ENCODE peak calls at places on chromosomes 4 and X, in nine cellular contexts. One of them, this sample, is unnamed.
A peak's percentile ranks its signal among the peaks of the same experiment; 100 is the strongest.

GRCh38 chr4:168485511-168485910 is 5.2 kb upstream of the DDX60L start:
- DNase-seq in pancreas: no peak
- DNase-seq in Peyer's patch: no peak
- DNase-seq in ovary: no peak
- DNase-seq in ascending aorta: no peak
- DNase-seq in cardiac muscle cell: no peak
- DNase-seq in hepatocyte: no peak
- DNase-seq in breast epithelium: no peak
- DNase-seq in suprapubic skin: no peak
- DNase-seq in this sample: no peak

GRCh38 chrX:106959897-106960296 is 39.7 kb downstream of the CLDN2 start:
- DNase-seq in pancreas: no peak
- DNase-seq in Peyer's patch: no peak
- DNase-seq in ovary: no peak
- DNase-seq in ascending aorta: no peak
- DNase-seq in cardiac muscle cell: peak; percentile 66
- DNase-seq in hepatocyte: peak; percentile 50
- DNase-seq in breast epithelium: no peak
- DNase-seq in suprapubic skin: no peak
- DNase-seq in this sample: peak; percentile 49

GRCh38 chr4:83751336-83751949 is 215.5 kb downstream of the GPAT3 start:
- DNase-seq in pancreas: no peak
- DNase-seq in Peyer's patch: no peak
- DNase-seq in ovary: no peak
- DNase-seq in ascending aorta: no peak
- DNase-seq in cardiac muscle cell: no peak
- DNase-seq in hepatocyte: peak; percentile 12
- DNase-seq in breast epithelium: no peak
- DNase-seq in suprapubic skin: no peak
- DNase-seq in this sample: no peak

GRCh38 chr4:76007089-76007559 is at the start of gene CXCL9:
- DNase-seq in pancreas: no peak
- DNase-seq in Peyer's patch: no peak
- DNase-seq in ovary: no peak
- DNase-seq in ascending aorta: no peak
- DNase-seq in cardiac muscle cell: no peak
- DNase-seq in hepatocyte: no peak
- DNase-seq in breast epithelium: no peak
- DNase-seq in suprapubic skin: no peak
- DNase-seq in this sample: no peak

GRCh38 chr4:76779740-76780459 is 118.0 kb downstream of the SOWAHB start:
- DNase-seq in pancreas: no peak
- DNase-seq in Peyer's patch: no peak
- DNase-seq in ovary: no peak
- DNase-seq in ascending aorta: no peak
- DNase-seq in cardiac muscle cell: no peak
- DNase-seq in hepatocyte: no peak
- DNase-seq in breast epithelium: no peak
- DNase-seq in suprapubic skin: no peak
- DNase-seq in this sample: no peak

GRCh38 chr4:121304843-121305348 is 75.9 kb downstream of the QRFPR start:
- DNase-seq in pancreas: no peak
- DNase-seq in Peyer's patch: no peak
- DNase-seq in ovary: no peak
- DNase-seq in ascending aorta: no peak
- DNase-seq in cardiac muscle cell: no peak
- DNase-seq in hepatocyte: peak; percentile 6
- DNase-seq in breast epithelium: no peak
- DNase-seq in suprapubic skin: no peak
- DNase-seq in this sample: peak; percentile 55

GRCh38 chrX:137430984-137431475 is 134.9 kb upstream of the ZIC3 start:
- DNase-seq in pancreas: no peak
- DNase-seq in Peyer's patch: no peak
- DNase-seq in ovary: no peak
- DNase-seq in ascending aorta: no peak
- DNase-seq in cardiac muscle cell: no peak
- DNase-seq in hepatocyte: no peak
- DNase-seq in breast epithelium: no peak
- DNase-seq in suprapubic skin: no peak
- DNase-seq in this sample: no peak

GRCh38 chr4:97104006-97104405 is 1039.3 kb downstream of the STPG2 start:
- DNase-seq in pancreas: no peak
- DNase-seq in Peyer's patch: no peak
- DNase-seq in ovary: no peak
- DNase-seq in ascending aorta: no peak
- DNase-seq in cardiac muscle cell: no peak
- DNase-seq in hepatocyte: no peak
- DNase-seq in breast epithelium: no peak
- DNase-seq in suprapubic skin: no peak
- DNase-seq in this sample: no peak

GRCh38 chr4:56460085-56460484 is 7.3 kb upstream of the SRP72 start:
- DNase-seq in pancreas: no peak
- DNase-seq in Peyer's patch: no peak
- DNase-seq in ovary: no peak
- DNase-seq in ascending aorta: no peak
- DNase-seq in cardiac muscle cell: no peak
- DNase-seq in hepatocyte: no peak
- DNase-seq in breast epithelium: no peak
- DNase-seq in suprapubic skin: no peak
- DNase-seq in this sample: no peak

GRCh38 chr4:12239897-12240636 is 811.4 kb upstream of the HS3ST1 start:
- DNase-seq in pancreas: no peak
- DNase-seq in Peyer's patch: no peak
- DNase-seq in ovary: no peak
- DNase-seq in ascending aorta: no peak
- DNase-seq in cardiac muscle cell: peak; percentile 44
- DNase-seq in hepatocyte: no peak
- DNase-seq in breast epithelium: no peak
- DNase-seq in suprapubic skin: no peak
- DNase-seq in this sample: no peak

GRCh38 chr4:166174717-166175510 is 301.9 kb downstream of the TLL1 start:
- DNase-seq in pancreas: no peak
- DNase-seq in Peyer's patch: no peak
- DNase-seq in ovary: no peak
- DNase-seq in ascending aorta: no peak
- DNase-seq in cardiac muscle cell: no peak
- DNase-seq in hepatocyte: no peak
- DNase-seq in breast epithelium: no peak
- DNase-seq in suprapubic skin: no peak
- DNase-seq in this sample: no peak

GRCh38 chrX:86263526-86263925 is 115.3 kb downstream of the DACH2 start:
- DNase-seq in pancreas: no peak
- DNase-seq in Peyer's patch: no peak
- DNase-seq in ovary: no peak
- DNase-seq in ascending aorta: no peak
- DNase-seq in cardiac muscle cell: no peak
- DNase-seq in hepatocyte: no peak
- DNase-seq in breast epithelium: no peak
- DNase-seq in suprapubic skin: no peak
- DNase-seq in this sample: no peak

GRCh38 chrX:71282514-71283408 is 674 bp upstream of the NONO start:
- DNase-seq in pancreas: no peak
- DNase-seq in Peyer's patch: no peak
- DNase-seq in ovary: no peak
- DNase-seq in ascending aorta: no peak
- DNase-seq in cardiac muscle cell: no peak
- DNase-seq in hepatocyte: peak; percentile 38
- DNase-seq in breast epithelium: no peak
- DNase-seq in suprapubic skin: no peak
- DNase-seq in this sample: no peak

GRCh38 chr4:6470502-6471302 is 1.7 kb downstream of the PPP2R2C start:
- DNase-seq in pancreas: peak; percentile 76
- DNase-seq in Peyer's patch: peak; percentile 46
- DNase-seq in ovary: peak; percentile 25
- DNase-seq in ascending aorta: no peak
- DNase-seq in cardiac muscle cell: peak; percentile 26
- DNase-seq in hepatocyte: peak; percentile 49
- DNase-seq in breast epithelium: peak; percentile 54
- DNase-seq in suprapubic skin: peak; percentile 74
- DNase-seq in this sample: no peak

GRCh38 chr4:911871-912490 is 20.1 kb downstream of the GAK start:
- DNase-seq in pancreas: peak; percentile 39
- DNase-seq in Peyer's patch: peak; percentile 64
- DNase-seq in ovary: no peak
- DNase-seq in ascending aorta: no peak
- DNase-seq in cardiac muscle cell: no peak
- DNase-seq in hepatocyte: no peak
- DNase-seq in breast epithelium: no peak
- DNase-seq in suprapubic skin: no peak
- DNase-seq in this sample: no peak

GRCh38 chr4:2472187-2472586 is 3.3 kb downstream of the RNF4 start:
- DNase-seq in pancreas: no peak
- DNase-seq in Peyer's patch: no peak
- DNase-seq in ovary: no peak
- DNase-seq in ascending aorta: no peak
- DNase-seq in cardiac muscle cell: no peak
- DNase-seq in hepatocyte: no peak
- DNase-seq in breast epithelium: no peak
- DNase-seq in suprapubic skin: no peak
- DNase-seq in this sample: no peak

DNA sequence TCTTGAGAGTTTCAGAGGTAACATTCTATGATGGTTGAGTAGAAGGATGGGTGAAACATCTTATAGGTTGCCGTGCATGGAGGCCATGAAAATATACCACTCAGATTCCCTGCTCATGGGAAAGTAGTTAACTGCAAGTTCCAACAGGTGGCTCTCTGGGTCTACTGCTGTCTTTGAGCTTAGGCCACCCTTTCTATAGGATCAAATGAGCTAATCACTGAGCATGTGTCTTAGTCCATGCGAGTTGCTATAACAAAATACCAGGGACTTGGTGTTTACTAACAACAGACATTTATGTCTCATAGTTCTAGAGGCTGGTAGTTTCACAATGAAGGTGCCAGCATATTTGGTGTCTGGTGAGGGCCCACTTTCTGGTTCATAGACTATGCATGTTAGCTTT is 144.8 kb upstream of the UNC5C start:
- DNase-seq in pancreas: no peak
- DNase-seq in Peyer's patch: no peak
- DNase-seq in ovary: no peak
- DNase-seq in ascending aorta: no peak
- DNase-seq in cardiac muscle cell: no peak
- DNase-seq in hepatocyte: no peak
- DNase-seq in breast epithelium: no peak
- DNase-seq in suprapubic skin: no peak
- DNase-seq in this sample: no peak
- TF ChIP-seq CTCF in pancreas: no peak
- TF ChIP-seq CTCF in Peyer's patch: no peak
- TF ChIP-seq CTCF in ovary: no peak
- TF ChIP-seq CTCF in ascending aorta: no peak
- TF ChIP-seq CTCF in cardiac muscle cell: peak; percentile 28
- TF ChIP-seq CTCF in hepatocyte: peak; percentile 20
- TF ChIP-seq CTCF in breast epithelium: no peak
- TF ChIP-seq CTCF in suprapubic skin: no peak
- TF ChIP-seq CTCF in this sample: peak; percentile 34

DNA sequence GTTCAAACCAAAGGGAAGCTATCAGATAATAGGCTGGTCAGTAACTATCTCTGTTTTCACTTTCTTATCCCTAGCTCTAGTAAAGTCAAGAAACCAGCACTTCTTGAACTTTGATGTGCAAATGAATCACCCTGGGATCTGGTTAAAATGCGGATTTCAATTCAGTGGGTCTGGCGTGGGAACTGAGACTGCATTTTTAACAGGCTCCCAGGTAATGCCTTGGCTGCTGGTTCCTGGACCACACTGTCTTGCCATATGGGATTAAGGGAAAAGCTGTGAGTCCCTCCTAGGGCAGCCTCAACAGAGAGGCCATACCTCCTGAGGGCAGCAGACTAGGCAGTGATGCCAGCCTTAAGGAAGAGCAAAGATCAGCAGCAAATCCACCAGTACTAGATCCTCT is 1.7 kb downstream of the RNF175 start:
- DNase-seq in pancreas: no peak
- DNase-seq in Peyer's patch: no peak
- DNase-seq in ovary: no peak
- DNase-seq in ascending aorta: no peak
- DNase-seq in cardiac muscle cell: no peak
- DNase-seq in hepatocyte: no peak
- DNase-seq in breast epithelium: no peak
- DNase-seq in suprapubic skin: no peak
- DNase-seq in this sample: no peak
- H3K4me3 ChIP-seq in pancreas: no peak overlapping the region
- H3K4me3 ChIP-seq in Peyer's patch: no peak overlapping the region
- H3K4me3 ChIP-seq in ovary: no peak overlapping the region
- H3K4me3 ChIP-seq in ascending aorta: no peak overlapping the region
- H3K4me3 ChIP-seq in cardiac muscle cell: no peak overlapping the region
- H3K4me3 ChIP-seq in hepatocyte: no peak overlapping the region
- H3K4me3 ChIP-seq in breast epithelium: no peak overlapping the region
- H3K4me3 ChIP-seq in suprapubic skin: no peak overlapping the region
- H3K4me3 ChIP-seq in this sample: no peak overlapping the region

GRCh38 chr4:102787096-102787867 is 26.5 kb upstream of the MANBA start:
- DNase-seq in pancreas: no peak
- DNase-seq in Peyer's patch: no peak
- DNase-seq in ovary: no peak
- DNase-seq in ascending aorta: no peak
- DNase-seq in cardiac muscle cell: no peak
- DNase-seq in hepatocyte: no peak
- DNase-seq in breast epithelium: no peak
- DNase-seq in suprapubic skin: no peak
- DNase-seq in this sample: no peak
- H3K4me1 ChIP-seq in pancreas: no peaks in the 10 kb centered on the region
- H3K4me1 ChIP-seq in Peyer's patch: no peaks in the 10 kb centered on the region
- H3K4me1 ChIP-seq in ovary: no peaks in the 10 kb centered on the region
- H3K4me1 ChIP-seq in ascending aorta: no peaks in the 10 kb centered on the region
- H3K4me1 ChIP-seq in cardiac muscle cell: peaks cover 8% of the 10 kb centered on the region
- H3K4me1 ChIP-seq in hepatocyte: no peaks in the 10 kb centered on the region
- H3K4me1 ChIP-seq in breast epithelium: no peaks in the 10 kb centered on the region
- H3K4me1 ChIP-seq in suprapubic skin: no peaks in the 10 kb centered on the region
- H3K4me1 ChIP-seq in this sample: peaks cover 3% of the 10 kb centered on the region

GRCh38 chr4:88865466-88865865 is 167.8 kb upstream of the NAP1L5 start:
- DNase-seq in pancreas: no peak
- DNase-seq in Peyer's patch: no peak
- DNase-seq in ovary: no peak
- DNase-seq in ascending aorta: no peak
- DNase-seq in cardiac muscle cell: no peak
- DNase-seq in hepatocyte: no peak
- DNase-seq in breast epithelium: no peak
- DNase-seq in suprapubic skin: no peak
- DNase-seq in this sample: no peak

GRCh38 chr4:88868510-88868909 is 170.9 kb upstream of the NAP1L5 start:
- DNase-seq in pancreas: no peak
- DNase-seq in Peyer's patch: no peak
- DNase-seq in ovary: no peak
- DNase-seq in ascending aorta: no peak
- DNase-seq in cardiac muscle cell: no peak
- DNase-seq in hepatocyte: no peak
- DNase-seq in breast epithelium: no peak
- DNase-seq in suprapubic skin: no peak
- DNase-seq in this sample: no peak

GRCh38 chr4:88870428-88870827 is 172.8 kb upstream of the NAP1L5 start:
- DNase-seq in pancreas: no peak
- DNase-seq in Peyer's patch: no peak
- DNase-seq in ovary: no peak
- DNase-seq in ascending aorta: no peak
- DNase-seq in cardiac muscle cell: no peak
- DNase-seq in hepatocyte: no peak
- DNase-seq in breast epithelium: no peak
- DNase-seq in suprapubic skin: no peak
- DNase-seq in this sample: no peak

GRCh38 chr4:88865051-88865450 is 167.4 kb upstream of the NAP1L5 start:
- DNase-seq in pancreas: no peak
- DNase-seq in Peyer's patch: no peak
- DNase-seq in ovary: no peak
- DNase-seq in ascending aorta: no peak
- DNase-seq in cardiac muscle cell: no peak
- DNase-seq in hepatocyte: no peak
- DNase-seq in breast epithelium: no peak
- DNase-seq in suprapubic skin: no peak
- DNase-seq in this sample: no peak

GRCh38 chr4:88866862-88867550 is 169.4 kb upstream of the NAP1L5 start:
- DNase-seq in pancreas: no peak
- DNase-seq in Peyer's patch: no peak
- DNase-seq in ovary: no peak
- DNase-seq in ascending aorta: no peak
- DNase-seq in cardiac muscle cell: no peak
- DNase-seq in hepatocyte: no peak
- DNase-seq in breast epithelium: no peak
- DNase-seq in suprapubic skin: no peak
- DNase-seq in this sample: no peak
- TF ChIP-seq CTCF in pancreas: no peak
- TF ChIP-seq CTCF in Peyer's patch: no peak
- TF ChIP-seq CTCF in ovary: no peak
- TF ChIP-seq CTCF in ascending aorta: no peak
- TF ChIP-seq CTCF in cardiac muscle cell: no peak
- TF ChIP-seq CTCF in hepatocyte: no peak
- TF ChIP-seq CTCF in breast epithelium: no peak
- TF ChIP-seq CTCF in suprapubic skin: no peak
- TF ChIP-seq CTCF in this sample: no peak

This sample was measured in Caco-2.